ENCODE peak calls at places on chromosomes 5 and 9, in ten cellular contexts. One of them, this sample, is unnamed.

GRCh38 chr9:119905706-119906105 is 536.5 kb upstream of the BRINP1 start:
- DNase-seq in keratinocyte: no peak
- DNase-seq in SK-N-SH: no peak
- DNase-seq in uterus: no peak
- DNase-seq in bronchial epithelial cell: no peak
- DNase-seq in kidney epithelial cell: peak
- DNase-seq in choroid plexus epithelial cell: no peak
- DNase-seq in tibial nerve: no peak
- DNase-seq in AG04450: no peak
- DNase-seq in fibroblast of pulmonary artery: no peak
- DNase-seq in this sample: no peak

GRCh38 chr9:95509851-95510529 is 6.8 kb downstream of the PTCH1 start:
- DNase-seq in keratinocyte: no peak
- DNase-seq in SK-N-SH: no peak
- DNase-seq in uterus: no peak
- DNase-seq in bronchial epithelial cell: peak
- DNase-seq in kidney epithelial cell: no peak
- DNase-seq in choroid plexus epithelial cell: no peak
- DNase-seq in tibial nerve: no peak
- DNase-seq in AG04450: no peak
- DNase-seq in fibroblast of pulmonary artery: peak
- DNase-seq in this sample: no peak

GRCh38 chr5:84635235-84636055 is 250.8 kb upstream of the EDIL3 start:
- DNase-seq in keratinocyte: no peak
- DNase-seq in SK-N-SH: no peak
- DNase-seq in uterus: no peak
- DNase-seq in bronchial epithelial cell: no peak
- DNase-seq in kidney epithelial cell: no peak
- DNase-seq in choroid plexus epithelial cell: no peak
- DNase-seq in tibial nerve: no peak
- DNase-seq in AG04450: no peak
- DNase-seq in fibroblast of pulmonary artery: no peak
- DNase-seq in this sample: no peak

GRCh38 chr5:141880961-141881801 is 3.0 kb upstream of the PCDH1 start:
- DNase-seq in keratinocyte: no peak
- DNase-seq in SK-N-SH: peak
- DNase-seq in uterus: no peak
- DNase-seq in bronchial epithelial cell: peak
- DNase-seq in kidney epithelial cell: no peak
- DNase-seq in choroid plexus epithelial cell: peak
- DNase-seq in tibial nerve: no peak
- DNase-seq in AG04450: no peak
- DNase-seq in fibroblast of pulmonary artery: peak
- DNase-seq in this sample: peak

GRCh38 chr9:13113751-13114150 is 165.7 kb downstream of the MPDZ start:
- DNase-seq in keratinocyte: no peak
- DNase-seq in SK-N-SH: no peak
- DNase-seq in uterus: no peak
- DNase-seq in bronchial epithelial cell: peak
- DNase-seq in kidney epithelial cell: no peak
- DNase-seq in choroid plexus epithelial cell: peak
- DNase-seq in tibial nerve: no peak
- DNase-seq in AG04450: no peak
- DNase-seq in fibroblast of pulmonary artery: peak
- DNase-seq in this sample: peak

GRCh38 chr5:75617746-75618352 is 6.6 kb downstream of the ANKDD1B start:
- DNase-seq in keratinocyte: no peak
- DNase-seq in SK-N-SH: no peak
- DNase-seq in uterus: no peak
- DNase-seq in bronchial epithelial cell: peak
- DNase-seq in kidney epithelial cell: no peak
- DNase-seq in choroid plexus epithelial cell: peak
- DNase-seq in tibial nerve: no peak
- DNase-seq in AG04450: peak
- DNase-seq in fibroblast of pulmonary artery: peak
- DNase-seq in this sample: no peak

GRCh38 chr9:12414514-12414913 is 278.7 kb upstream of the TYRP1 start:
- DNase-seq in keratinocyte: no peak
- DNase-seq in SK-N-SH: no peak
- DNase-seq in uterus: no peak
- DNase-seq in bronchial epithelial cell: peak
- DNase-seq in kidney epithelial cell: peak
- DNase-seq in choroid plexus epithelial cell: no peak
- DNase-seq in tibial nerve: no peak
- DNase-seq in AG04450: no peak
- DNase-seq in fibroblast of pulmonary artery: peak
- DNase-seq in this sample: no peak

GRCh38 chr5:169945831-169946261 is 34.4 kb downstream of the INSYN2B start:
- DNase-seq in keratinocyte: no peak
- DNase-seq in SK-N-SH: peak
- DNase-seq in uterus: peak
- DNase-seq in bronchial epithelial cell: peak
- DNase-seq in kidney epithelial cell: peak
- DNase-seq in choroid plexus epithelial cell: peak
- DNase-seq in tibial nerve: peak
- DNase-seq in AG04450: peak
- DNase-seq in fibroblast of pulmonary artery: peak
- DNase-seq in this sample: peak

GRCh38 chr5:112373888-112374287 is 45.2 kb downstream of the EPB41L4A start:
- DNase-seq in keratinocyte: no peak
- DNase-seq in SK-N-SH: no peak
- DNase-seq in uterus: no peak
- DNase-seq in bronchial epithelial cell: no peak
- DNase-seq in kidney epithelial cell: no peak
- DNase-seq in choroid plexus epithelial cell: no peak
- DNase-seq in tibial nerve: no peak
- DNase-seq in AG04450: no peak
- DNase-seq in fibroblast of pulmonary artery: no peak
- DNase-seq in this sample: no peak

GRCh38 chr5:112371054-112371453 is 48.0 kb downstream of the EPB41L4A start:
- DNase-seq in keratinocyte: no peak
- DNase-seq in SK-N-SH: no peak
- DNase-seq in uterus: no peak
- DNase-seq in bronchial epithelial cell: no peak
- DNase-seq in kidney epithelial cell: no peak
- DNase-seq in choroid plexus epithelial cell: no peak
- DNase-seq in tibial nerve: no peak
- DNase-seq in AG04450: no peak
- DNase-seq in fibroblast of pulmonary artery: no peak
- DNase-seq in this sample: no peak

GRCh38 chr5:112374818-112375217 is 44.3 kb downstream of the EPB41L4A start:
- DNase-seq in keratinocyte: no peak
- DNase-seq in SK-N-SH: no peak
- DNase-seq in uterus: no peak
- DNase-seq in bronchial epithelial cell: no peak
- DNase-seq in kidney epithelial cell: no peak
- DNase-seq in choroid plexus epithelial cell: no peak
- DNase-seq in tibial nerve: no peak
- DNase-seq in AG04450: no peak
- DNase-seq in fibroblast of pulmonary artery: no peak
- DNase-seq in this sample: no peak

GRCh38 chr5:112374356-112374755 is 44.7 kb downstream of the EPB41L4A start:
- DNase-seq in keratinocyte: no peak
- DNase-seq in SK-N-SH: no peak
- DNase-seq in uterus: no peak
- DNase-seq in bronchial epithelial cell: peak
- DNase-seq in kidney epithelial cell: no peak
- DNase-seq in choroid plexus epithelial cell: no peak
- DNase-seq in tibial nerve: no peak
- DNase-seq in AG04450: no peak
- DNase-seq in fibroblast of pulmonary artery: no peak
- DNase-seq in this sample: no peak

DNA sequence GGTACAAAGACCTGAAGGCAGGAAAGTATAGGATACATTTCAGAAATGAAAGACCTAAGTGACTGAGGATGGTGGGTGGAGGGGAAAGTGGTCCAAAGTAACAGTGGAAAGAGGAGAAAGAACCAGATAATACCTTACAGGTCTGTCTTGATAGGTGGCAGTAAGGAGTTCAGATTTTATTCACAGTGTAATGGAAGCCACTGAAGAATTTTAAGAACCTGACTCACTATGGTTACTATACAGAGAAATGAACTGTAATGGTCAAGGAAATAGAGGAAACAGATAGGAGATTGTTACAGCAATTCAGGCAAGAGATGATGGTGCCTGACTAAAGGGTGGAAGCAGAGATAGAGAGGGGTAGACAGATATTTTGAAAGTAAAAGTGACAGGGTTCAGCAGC is 46.5 kb downstream of the EPB41L4A start:
- DNase-seq in keratinocyte: no peak
- DNase-seq in SK-N-SH: no peak
- DNase-seq in uterus: no peak
- DNase-seq in bronchial epithelial cell: peak
- DNase-seq in kidney epithelial cell: peak
- DNase-seq in choroid plexus epithelial cell: peak
- DNase-seq in tibial nerve: no peak
- DNase-seq in AG04450: no peak
- DNase-seq in fibroblast of pulmonary artery: no peak
- DNase-seq in this sample: no peak
- TF ChIP-seq CTCF in keratinocyte: peak
- TF ChIP-seq CTCF in SK-N-SH: no peak
- TF ChIP-seq CTCF in uterus: no peak
- TF ChIP-seq CTCF in bronchial epithelial cell: peak
- TF ChIP-seq CTCF in kidney epithelial cell: peak
- TF ChIP-seq CTCF in choroid plexus epithelial cell: no peak
- TF ChIP-seq CTCF in tibial nerve: no peak
- TF ChIP-seq CTCF in AG04450: no peak
- TF ChIP-seq CTCF in fibroblast of pulmonary artery: no peak
- TF ChIP-seq CTCF in this sample: no peak

DNA sequence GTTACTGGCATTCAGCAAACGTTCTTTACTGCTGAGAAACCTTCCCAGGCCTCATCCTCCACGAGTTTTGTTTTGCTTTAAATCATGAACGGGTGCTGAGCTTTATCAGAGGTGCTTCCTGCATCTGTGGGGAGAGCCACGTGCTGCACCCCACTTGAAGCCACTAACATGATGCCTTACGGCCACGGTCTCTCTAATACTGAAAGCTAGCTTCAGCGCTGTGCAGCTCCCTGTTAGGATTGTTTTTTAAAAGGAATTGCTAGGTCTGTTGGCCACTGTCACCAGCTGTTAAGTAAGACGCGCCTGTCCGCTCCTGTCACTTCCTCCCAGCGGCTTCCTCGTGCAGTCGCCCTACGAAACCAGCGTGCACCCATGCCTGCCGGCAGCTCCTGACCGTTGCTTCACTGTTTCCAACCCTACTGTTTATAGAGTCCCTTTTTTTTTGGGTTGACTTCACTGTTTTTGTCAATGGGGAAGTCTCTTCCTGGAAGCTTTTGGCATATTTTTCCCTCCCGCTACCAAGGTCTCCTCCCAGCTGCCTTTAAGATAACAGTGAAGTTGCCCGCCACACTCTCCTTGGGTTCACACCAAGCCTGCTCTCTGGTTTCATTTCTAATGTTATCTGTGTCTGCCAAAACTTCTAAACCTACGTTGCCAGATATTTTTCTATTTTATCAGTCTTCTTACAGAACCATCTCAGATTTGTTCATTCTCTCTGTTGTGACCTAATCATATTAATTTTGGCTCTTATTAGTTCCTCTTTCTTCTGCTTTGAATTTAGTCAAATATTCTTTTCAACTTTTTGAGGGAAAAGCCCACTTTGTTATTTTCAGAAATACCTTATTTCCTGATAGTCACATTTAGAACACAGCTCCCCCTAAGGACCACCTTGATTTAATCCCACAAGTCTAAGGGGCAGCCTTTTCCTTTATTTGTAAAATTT is 20.2 kb downstream of the LPCAT1 start:
- DNase-seq in keratinocyte: no peak
- DNase-seq in SK-N-SH: no peak
- DNase-seq in uterus: no peak
- DNase-seq in bronchial epithelial cell: no peak
- DNase-seq in kidney epithelial cell: no peak
- DNase-seq in choroid plexus epithelial cell: no peak
- DNase-seq in tibial nerve: peak
- DNase-seq in AG04450: no peak
- DNase-seq in fibroblast of pulmonary artery: peak
- DNase-seq in this sample: peak
- H3K4me3 ChIP-seq in keratinocyte: no peak
- H3K4me3 ChIP-seq in SK-N-SH: no peak
- H3K4me3 ChIP-seq in uterus: no peak
- H3K4me3 ChIP-seq in bronchial epithelial cell: no peak
- H3K4me3 ChIP-seq in kidney epithelial cell: no peak
- H3K4me3 ChIP-seq in choroid plexus epithelial cell: no peak
- H3K4me3 ChIP-seq in tibial nerve: peak
- H3K4me3 ChIP-seq in AG04450: no peak
- H3K4me3 ChIP-seq in fibroblast of pulmonary artery: no peak
- H3K4me3 ChIP-seq in this sample: no peak

GRCh38 chr9:130452835-130453234 is 8.1 kb downstream of the ASS1 start:
- DNase-seq in keratinocyte: no peak
- DNase-seq in SK-N-SH: no peak
- DNase-seq in uterus: no peak
- DNase-seq in bronchial epithelial cell: no peak
- DNase-seq in kidney epithelial cell: no peak
- DNase-seq in choroid plexus epithelial cell: no peak
- DNase-seq in tibial nerve: no peak
- DNase-seq in AG04450: no peak
- DNase-seq in fibroblast of pulmonary artery: no peak
- DNase-seq in this sample: no peak

GRCh38 chr9:130450344-130451003 is 5.7 kb downstream of the ASS1 start:
- DNase-seq in keratinocyte: no peak
- DNase-seq in SK-N-SH: no peak
- DNase-seq in uterus: no peak
- DNase-seq in bronchial epithelial cell: no peak
- DNase-seq in kidney epithelial cell: no peak
- DNase-seq in choroid plexus epithelial cell: no peak
- DNase-seq in tibial nerve: no peak
- DNase-seq in AG04450: no peak
- DNase-seq in fibroblast of pulmonary artery: no peak
- DNase-seq in this sample: no peak

GRCh38 chr9:130453487-130453886 is 8.7 kb downstream of the ASS1 start:
- DNase-seq in keratinocyte: no peak
- DNase-seq in SK-N-SH: peak
- DNase-seq in uterus: peak
- DNase-seq in bronchial epithelial cell: no peak
- DNase-seq in kidney epithelial cell: peak
- DNase-seq in choroid plexus epithelial cell: peak
- DNase-seq in tibial nerve: no peak
- DNase-seq in AG04450: no peak
- DNase-seq in fibroblast of pulmonary artery: peak
- DNase-seq in this sample: peak

GRCh38 chr9:130451004-130451390 is 6.2 kb downstream of the ASS1 start:
- DNase-seq in keratinocyte: no peak
- DNase-seq in SK-N-SH: no peak
- DNase-seq in uterus: no peak
- DNase-seq in bronchial epithelial cell: no peak
- DNase-seq in kidney epithelial cell: no peak
- DNase-seq in choroid plexus epithelial cell: no peak
- DNase-seq in tibial nerve: no peak
- DNase-seq in AG04450: no peak
- DNase-seq in fibroblast of pulmonary artery: no peak
- DNase-seq in this sample: no peak

GRCh38 chr9:130451509-130452388 is 7.0 kb downstream of the ASS1 start:
- DNase-seq in keratinocyte: peak
- DNase-seq in SK-N-SH: peak
- DNase-seq in uterus: peak
- DNase-seq in bronchial epithelial cell: peak
- DNase-seq in kidney epithelial cell: peak
- DNase-seq in choroid plexus epithelial cell: peak
- DNase-seq in tibial nerve: peak
- DNase-seq in AG04450: peak
- DNase-seq in fibroblast of pulmonary artery: peak
- DNase-seq in this sample: peak
- TF ChIP-seq CTCF in keratinocyte: peak
- TF ChIP-seq CTCF in SK-N-SH: peak
- TF ChIP-seq CTCF in uterus: no peak
- TF ChIP-seq CTCF in bronchial epithelial cell: peak
- TF ChIP-seq CTCF in kidney epithelial cell: peak
- TF ChIP-seq CTCF in choroid plexus epithelial cell: peak
- TF ChIP-seq CTCF in tibial nerve: peak
- TF ChIP-seq CTCF in AG04450: peak
- TF ChIP-seq CTCF in fibroblast of pulmonary artery: peak
- TF ChIP-seq CTCF in this sample: peak

GRCh38 chr5:22627029-22627428 is 226.1 kb downstream of the CDH12 start:
- DNase-seq in keratinocyte: no peak
- DNase-seq in SK-N-SH: no peak
- DNase-seq in uterus: no peak
- DNase-seq in bronchial epithelial cell: no peak
- DNase-seq in kidney epithelial cell: no peak
- DNase-seq in choroid plexus epithelial cell: no peak
- DNase-seq in tibial nerve: no peak
- DNase-seq in AG04450: no peak
- DNase-seq in fibroblast of pulmonary artery: no peak
- DNase-seq in this sample: no peak

DNA sequence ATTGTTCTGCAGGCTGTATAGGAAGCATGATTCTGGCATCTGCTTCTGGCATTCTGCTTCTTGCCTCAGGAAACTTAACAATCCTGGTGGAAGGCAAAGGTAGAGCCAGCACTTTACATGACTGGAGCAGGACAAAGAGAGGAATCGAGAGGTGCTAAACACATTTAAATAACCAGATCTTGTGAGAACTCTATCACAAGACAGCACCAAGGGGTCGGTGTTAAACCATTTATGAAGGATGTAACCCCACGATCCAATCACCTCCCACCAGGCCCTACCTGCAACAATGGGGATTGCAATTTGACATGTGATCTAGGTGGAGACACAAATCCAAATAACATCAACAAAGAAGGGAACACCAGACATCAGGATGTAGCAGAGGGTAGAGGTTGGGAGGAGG is 221.5 kb downstream of the CDH12 start:
- DNase-seq in keratinocyte: no peak
- DNase-seq in SK-N-SH: no peak
- DNase-seq in uterus: no peak
- DNase-seq in bronchial epithelial cell: no peak
- DNase-seq in kidney epithelial cell: no peak
- DNase-seq in choroid plexus epithelial cell: no peak
- DNase-seq in tibial nerve: no peak
- DNase-seq in AG04450: no peak
- DNase-seq in fibroblast of pulmonary artery: no peak
- DNase-seq in this sample: no peak
- H3K4me3 ChIP-seq in keratinocyte: no peak
- H3K4me3 ChIP-seq in SK-N-SH: no peak
- H3K4me3 ChIP-seq in uterus: no peak
- H3K4me3 ChIP-seq in bronchial epithelial cell: no peak
- H3K4me3 ChIP-seq in kidney epithelial cell: no peak
- H3K4me3 ChIP-seq in choroid plexus epithelial cell: no peak
- H3K4me3 ChIP-seq in tibial nerve: no peak
- H3K4me3 ChIP-seq in AG04450: no peak
- H3K4me3 ChIP-seq in fibroblast of pulmonary artery: no peak
- H3K4me3 ChIP-seq in this sample: no peak